ENCODE peak calls at places on chromosome 7, in eight cellular contexts. G is astrocyte; R is CD8-positive, alpha-beta T cell; E is A549; J is cardiac muscle cell; H is endodermal cell; M is HepG2; N is endothelial cell of umbilical vein. Y is an unnamed sample. For H3K9me3, the result is how much of the 10 kb centered on the place peaks cover.

GRCh38 chr7:115032986-115033385 is 111.1 kb downstream of the MDFIC start:
- DNase-seq in N (no peak), E (no peak), M (no peak), H (no peak), R (no peak), J (no peak), G (no peak), Y (no peak)

GRCh38 chr7:33721895-33722294 is 183.4 kb upstream of the BMPER start:
- DNase-seq in H (no peak), J (no peak), E (no peak), G (no peak), N (no peak), M (no peak), R (no peak), Y (no peak)

GRCh38 chr7:101636822-101637623 is 7.9 kb upstream of the MYL10 start:
- DNase-seq in M (no peak), N (no peak), E (no peak), R (no peak), G (no peak), J (no peak), H (no peak), Y (no peak)

GRCh38 chr7:8594115-8594514 is 160.7 kb downstream of the NXPH1 start:
- DNase-seq in M (peak), G (no peak), R (no peak), H (no peak), E (no peak), J (no peak), N (no peak), Y (no peak)

GRCh38 chr7:45872116-45873034 is 507 bp downstream of the CCDC201 start:
- DNase-seq in G (no peak), J (peak), E (no peak), R (no peak), H (peak), N (no peak), M (peak), Y (no peak)

GRCh38 chr7:123958186-123958703 is 33.2 kb downstream of the SPAM1 start:
- DNase-seq in R (no peak), N (no peak), E (no peak), M (no peak), G (no peak), H (no peak), J (peak), Y (no peak)

GRCh38 chr7:2955177-2955768 is 88.4 kb downstream of the CARD11 start:
- DNase-seq in G (no peak), N (no peak), M (no peak), J (no peak), E (no peak), H (peak), R (no peak), Y (no peak)

GRCh38 chr7:29042893-29043292 is 84.8 kb upstream of the TRIL start:
- DNase-seq in M (no peak), E (no peak), J (peak), R (no peak), H (peak), N (no peak), G (peak), Y (peak)

GRCh38 chr7:155360495-155361362 is 63.1 kb downstream of the INSIG1 start:
- DNase-seq in G (no peak), R (no peak), E (no peak), H (no peak), J (no peak), N (no peak), M (no peak), Y (no peak)

GRCh38 chr7:5396542-5396941 is 27.1 kb downstream of the TNRC18 start:
- DNase-seq in G (no peak), E (peak), R (peak), N (no peak), J (peak), M (no peak), H (no peak), Y (no peak)

GRCh38 chr7:150986099-150986512 is 4.7 kb upstream of the NOS3 start:
- DNase-seq in H (peak), J (peak), M (no peak), R (no peak), G (no peak), N (peak), E (peak), Y (peak)

GRCh38 chr7:18798018-18798906 is 302.7 kb downstream of the HDAC9 start:
- DNase-seq in J (peak), E (no peak), N (no peak), R (no peak), G (peak), M (no peak), H (no peak), Y (no peak)

GRCh38 chr7:8638076-8638475 is 204.7 kb downstream of the NXPH1 start:
- DNase-seq in R (no peak), N (no peak), E (no peak), G (no peak), H (peak), M (no peak), J (no peak), Y (peak)

GRCh38 chr7:1670894-1671875 is 1.1 kb downstream of the ELFN1 start:
- DNase-seq in R (no peak), M (no peak), E (no peak), N (no peak), J (no peak), G (no peak), H (peak), Y (peak)

GRCh38 chr7:113394856-113395255 is 276.5 kb upstream of the SMIM30 start:
- DNase-seq in R (no peak), H (peak), N (no peak), G (no peak), M (no peak), J (no peak), E (no peak), Y (no peak)

GRCh38 chr7:5222861-5223411 is 32.9 kb downstream of the WIPI2 start:
- DNase-seq in J (no peak), N (no peak), R (no peak), H (no peak), E (no peak), G (no peak), M (no peak), Y (no peak)

GRCh38 chr7:66505531-66506451 is 122.9 kb upstream of the KCTD7 start:
- DNase-seq in H (no peak), R (no peak), N (peak), M (no peak), G (no peak), J (peak), E (no peak), Y (no peak)

GRCh38 chr7:45982912-45983719 is 62.0 kb upstream of the IGFBP3 start:
- DNase-seq in J (no peak), G (no peak), M (no peak), H (peak), R (no peak), N (no peak), E (no peak), Y (no peak)

GRCh38 chr7:92461027-92462003 is 14.0 kb downstream of the GATAD1 start:
- DNase-seq in M (peak), N (peak), G (peak), J (peak), E (peak), R (no peak), H (peak), Y (peak)

DNA sequence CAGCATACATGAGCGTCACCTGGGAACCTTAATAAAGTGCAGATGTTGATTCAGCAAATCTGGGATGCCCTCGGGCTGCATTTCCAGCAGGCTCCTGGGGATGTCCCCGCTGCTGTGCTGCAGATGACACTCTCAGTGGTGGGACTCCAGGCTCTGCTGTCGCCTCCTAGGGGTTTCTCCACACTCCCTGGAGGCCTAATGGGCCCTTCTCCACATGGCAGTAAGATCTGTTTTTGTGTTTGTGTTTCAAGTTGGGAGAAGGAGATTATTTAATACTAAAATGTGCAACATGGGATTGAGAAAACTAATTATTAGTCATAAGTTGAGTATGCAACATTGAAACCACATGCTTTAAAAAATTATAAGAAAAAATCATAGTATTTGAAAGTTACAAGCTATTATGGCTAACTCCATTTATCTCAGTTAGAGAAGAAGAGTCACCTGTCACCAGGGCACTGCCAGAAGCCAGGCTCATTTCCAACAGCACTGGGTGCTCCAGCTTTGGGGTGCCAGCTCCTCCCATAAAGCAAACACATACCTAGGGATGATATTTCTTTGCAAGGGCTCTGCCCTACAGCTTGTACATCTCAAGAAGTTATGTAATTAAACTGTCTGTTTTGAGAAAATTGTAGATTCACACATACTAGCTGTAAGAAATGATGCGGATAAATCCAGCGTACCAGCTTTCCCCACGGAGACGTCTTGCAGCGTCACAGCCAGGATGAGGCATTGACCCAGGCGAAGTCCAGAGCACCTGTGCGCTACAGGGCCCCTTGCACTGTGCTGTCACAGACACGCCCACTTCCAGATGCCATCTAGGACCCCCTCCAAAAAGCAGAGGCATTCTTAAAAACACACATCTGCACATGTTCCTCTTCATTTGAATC is 106.4 kb downstream of the EGFR start:
- DNase-seq in M (peak), R (no peak), E (no peak), G (no peak), J (no peak), N (no peak), H (peak), Y (no peak)
- TF ChIP-seq CTCF in M (peak), R (no peak), E (no peak), G (no peak), J (no peak), N (no peak), H (peak), Y (no peak)

GRCh38 chr7:63012633-63013183 is 985.9 kb upstream of the ZNF722 start:
- DNase-seq in R (no peak), M (no peak), E (no peak), H (no peak), N (no peak), G (no peak), J (no peak), Y (no peak)
- H3K9me3 ChIP-seq in R (under half), M (half or more), E (under half), H (half or more), N (under half), G (under half), J (under half), Y (under half)

DNA sequence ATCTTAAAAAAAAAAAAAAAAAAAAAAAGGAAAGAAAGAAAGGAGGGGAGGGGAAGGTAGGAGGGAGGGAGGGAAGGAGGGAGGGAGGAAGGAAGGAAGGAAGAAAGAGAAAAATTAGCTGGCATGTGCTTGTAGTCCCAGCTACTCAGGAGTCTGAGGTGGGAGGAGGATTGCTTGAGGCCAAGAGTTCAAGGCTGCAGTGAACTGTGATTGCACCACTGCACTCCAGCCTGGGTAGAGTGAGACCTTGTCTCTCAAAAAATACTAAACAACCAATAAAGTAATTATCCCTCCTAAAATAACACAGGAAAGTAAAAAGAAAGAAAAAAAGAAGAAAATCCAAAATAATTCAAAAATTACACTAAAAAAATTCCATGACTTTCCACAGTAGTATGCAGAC is 13.8 kb upstream of the NRF1 start:
- DNase-seq in J (no peak), R (no peak), N (no peak), E (no peak), M (no peak), G (no peak), H (no peak), Y (no peak)
- TF ChIP-seq CTCF in J (no peak), R (no peak), N (no peak), E (no peak), M (no peak), G (no peak), H (no peak), Y (no peak)

DNA sequence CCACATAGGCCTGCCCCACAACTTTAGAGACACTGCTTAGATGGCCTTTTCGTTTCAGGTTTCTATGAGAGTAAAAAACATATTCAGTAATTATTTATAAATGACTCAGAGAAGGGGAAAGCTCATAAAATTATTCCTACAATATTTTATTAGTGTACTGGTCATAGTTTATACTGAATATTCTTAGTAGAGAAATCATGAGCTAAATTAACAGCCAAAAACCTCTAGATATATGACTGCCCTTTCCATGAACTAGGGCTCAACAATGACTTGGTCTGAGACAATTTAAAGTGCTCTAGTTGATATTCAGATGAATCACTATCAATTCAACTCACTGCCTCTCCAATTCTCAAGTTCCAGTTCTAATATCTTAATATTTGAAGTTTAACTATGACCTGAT is 141.8 kb downstream of the DGKB start:
- DNase-seq in M (no peak), J (no peak), G (no peak), E (no peak), R (no peak), H (no peak), N (no peak), Y (no peak)
- H3K9me3 ChIP-seq in M (half or more), J (under half), G (under half), E (under half), R (under half), H (under half), N (under half), Y (under half)

GRCh38 chr7:44258865-44259546 is 58.2 kb downstream of the YKT6 start:
- DNase-seq in N (no peak), G (no peak), M (no peak), R (no peak), E (no peak), H (no peak), J (no peak), Y (no peak)

GRCh38 chr7:44256459-44256858 is 55.7 kb downstream of the YKT6 start:
- DNase-seq in E (no peak), H (no peak), J (no peak), R (no peak), G (no peak), M (no peak), N (no peak), Y (no peak)

GRCh38 chr7:44257213-44257612 is 56.4 kb downstream of the YKT6 start:
- DNase-seq in E (no peak), G (no peak), R (no peak), M (no peak), N (no peak), H (no peak), J (no peak), Y (no peak)

GRCh38 chr7:44258423-44258760 is 57.6 kb downstream of the YKT6 start:
- DNase-seq in H (no peak), R (no peak), G (no peak), J (no peak), N (no peak), E (no peak), M (no peak), Y (no peak)

DNA sequence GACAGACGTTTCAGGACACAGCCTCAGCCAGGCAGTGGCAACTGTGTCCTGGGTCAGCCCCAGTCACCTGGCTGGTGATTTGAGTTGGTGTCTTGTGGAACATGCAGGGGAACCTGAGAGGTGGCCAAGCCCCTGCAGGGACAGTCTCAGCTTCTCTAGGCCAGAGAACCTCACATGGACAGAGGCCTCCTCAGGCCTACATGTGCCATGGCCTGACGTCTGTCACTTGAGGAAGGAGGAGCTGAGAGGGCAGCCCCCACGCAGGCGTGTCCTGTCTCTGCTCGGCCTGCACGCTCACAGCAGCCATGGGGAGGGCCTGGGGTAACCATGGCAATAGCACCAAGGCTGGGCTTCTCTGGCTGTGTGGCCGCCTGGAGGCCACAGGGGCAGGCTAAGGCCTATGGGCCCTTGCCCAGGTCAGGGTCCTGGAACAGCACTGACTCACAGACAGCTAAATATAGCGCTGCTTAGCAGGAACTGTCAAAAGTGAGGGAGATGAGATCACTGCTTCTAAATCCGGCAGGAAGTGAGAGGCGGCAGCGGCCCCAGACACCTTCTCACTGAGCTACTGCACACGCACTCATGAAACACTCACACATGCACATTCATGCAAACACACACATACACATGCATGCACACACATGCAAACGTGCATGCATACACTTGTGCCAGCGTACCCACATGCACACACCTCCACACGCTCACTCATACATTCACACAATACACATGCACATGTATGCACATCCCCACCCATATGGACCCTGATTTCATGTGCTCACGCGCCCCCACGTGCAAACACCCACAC is 57.0 kb downstream of the YKT6 start:
- DNase-seq in E (no peak), N (peak), H (no peak), J (peak), G (peak), M (peak), R (peak), Y (peak)
- TF ChIP-seq CTCF in E (no peak), N (no peak), H (no peak), J (no peak), G (no peak), M (peak), R (no peak), Y (no peak)

DNA sequence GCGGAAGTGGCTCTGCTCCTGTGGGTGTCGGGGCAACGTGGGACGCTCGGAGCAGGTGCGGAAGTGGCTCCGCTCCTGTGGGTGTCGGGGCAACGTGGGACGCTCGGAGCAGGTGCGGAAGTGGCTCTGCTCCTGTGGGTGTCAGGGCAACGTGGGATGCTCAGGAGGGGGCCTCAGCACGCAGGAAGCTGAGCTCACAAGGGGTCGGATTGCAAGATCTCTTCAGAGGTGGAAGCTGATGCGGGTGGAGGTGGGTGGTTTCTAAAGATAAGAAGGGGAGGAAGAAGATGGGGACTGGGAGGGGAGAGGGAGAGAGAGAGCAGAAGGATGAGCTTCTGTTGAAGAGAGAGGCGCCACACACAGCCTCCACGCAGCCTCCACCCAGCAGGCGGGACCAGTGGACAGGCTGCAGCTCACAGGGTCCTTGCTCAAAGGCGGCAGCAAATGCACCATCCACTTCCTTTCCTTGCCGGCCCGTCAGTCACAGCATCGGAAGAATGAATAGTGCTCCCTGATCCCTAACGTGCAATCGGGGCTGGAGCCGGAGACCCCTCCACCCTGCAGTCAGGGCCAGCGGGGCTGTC is 78.7 kb downstream of the PTPRN2 start:
- DNase-seq in E (no peak), R (no peak), G (no peak), N (no peak), M (no peak), J (no peak), H (no peak), Y (no peak)
- H3K9me3 ChIP-seq in E (half or more), R (under half), G (under half), N (under half), M (under half), J (under half), H (half or more), Y (under half)

GRCh38 chr7:72334066-72334465 is 78.1 kb downstream of the CALN1 start:
- DNase-seq in R (no peak), G (no peak), N (no peak), M (no peak), E (no peak), J (no peak), H (no peak), Y (no peak)
- TF ChIP-seq CTCF in R (no peak), G (no peak), N (no peak), M (peak), E (no peak), J (no peak), H (peak), Y (no peak)

GRCh38 chr7:126940723-126941307 is 311.9 kb downstream of the GRM8 start:
- DNase-seq in N (no peak), E (no peak), R (no peak), J (no peak), H (no peak), G (no peak), M (no peak), Y (peak)

DNA sequence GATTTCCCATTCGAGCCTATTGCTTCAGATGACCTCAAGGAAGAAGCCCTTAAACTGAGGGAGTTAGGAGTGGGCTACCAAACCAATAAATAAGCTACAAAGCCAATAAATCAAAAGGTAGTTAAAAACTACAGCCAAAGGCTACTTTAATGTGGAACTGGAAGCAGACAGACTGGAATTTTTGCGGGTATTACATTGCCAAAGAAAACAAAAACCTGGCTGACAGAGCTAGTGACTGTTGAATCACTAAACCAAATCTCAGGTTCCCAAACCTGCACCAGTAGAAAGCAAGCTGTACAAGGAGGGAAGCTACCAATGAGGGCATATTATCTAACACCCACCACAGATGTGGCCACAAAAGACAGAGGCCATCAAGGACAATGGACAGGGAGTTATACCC is 315.5 kb downstream of the GRM8 start:
- DNase-seq in R (no peak), H (no peak), J (no peak), E (no peak), G (no peak), M (no peak), N (no peak), Y (no peak)
- H3K9me3 ChIP-seq in R (under half), H (under half), J (under half), E (under half), G (under half), M (under half), N (under half), Y (under half)

Y was measured in body of pancreas.